ENCODE peak calls at places on chromosomes 2 and 18, in four cellular contexts. E is GM12865, G is ovary, U is OCI-LY7. S is an unnamed sample.
A peak's percentile ranks its signal among the peaks of the same experiment; 100 is the strongest.

GRCh38 chr18:34977787-34978532 is 63.3 kb upstream of the MAPRE2 start:
- DNase-seq in E (peak; percentile 48), G (peak; percentile 26), U (peak; percentile 69), S (peak; percentile 84)

GRCh38 chr18:69588301-69588700 is 187.6 kb downstream of the DOK6 start:
- DNase-seq in E (no peak), G (no peak), U (no peak), S (no peak)

GRCh38 chr18:79245517-79246001 is 150.2 kb upstream of the NFATC1 start:
- DNase-seq in E (no peak), G (no peak), U (no peak), S (peak; percentile 18)

GRCh38 chr2:62215306-62216064 is 19.6 kb downstream of the B3GNT2 start:
- DNase-seq in E (no peak), G (no peak), U (no peak), S (no peak)

GRCh38 chr2:235940330-235940729 is 227.9 kb downstream of the GBX2 start:
- DNase-seq in E (no peak), G (peak; percentile 56), U (no peak), S (no peak)

GRCh38 chr2:58291726-58292430 is 50.8 kb upstream of the FANCL start:
- DNase-seq in E (no peak), G (no peak), U (no peak), S (no peak)

GRCh38 chr18:36493349-36494281 is 196.1 kb downstream of the FHOD3 start:
- DNase-seq in E (no peak), G (no peak), U (no peak), S (no peak)

GRCh38 chr2:182616471-182617393 is 99.3 kb upstream of the DNAJC10 start:
- DNase-seq in E (no peak), G (no peak), U (no peak), S (no peak)

GRCh38 chr18:2538236-2538635 is 33.1 kb downstream of the METTL4 start:
- DNase-seq in E (no peak), G (no peak), U (no peak), S (no peak)

GRCh38 chr2:142131016-142131714 is at the start of gene LRP1B:
- DNase-seq in E (peak; percentile 19), G (no peak), U (no peak), S (no peak)

GRCh38 chr18:59906203-59906602 is 6.4 kb downstream of the PMAIP1 start:
- DNase-seq in E (peak; percentile 63), G (no peak), U (no peak), S (no peak)

GRCh38 chr2:239775623-239776440 is 249.3 kb downstream of the NDUFA10 start:
- DNase-seq in E (no peak), G (no peak), U (no peak), S (no peak)

GRCh38 chr18:64287926-64288325 is 139.0 kb upstream of the LINC00305 start:
- DNase-seq in E (no peak), G (no peak), U (no peak), S (no peak)

GRCh38 chr2:216004408-216005283 is 8.7 kb downstream of the MREG start:
- DNase-seq in E (peak; percentile 70), G (no peak), U (no peak), S (peak; percentile 44)

GRCh38 chr18:24602156-24602555 is 141.7 kb downstream of the HRH4 start:
- DNase-seq in E (no peak), G (no peak), U (no peak), S (no peak)

GRCh38 chr2:234147335-234147861 is 96.9 kb downstream of the SPP2 start:
- DNase-seq in E (no peak), G (no peak), U (peak; percentile 47), S (no peak)

GRCh38 chr18:23523429-23524212 is 20.3 kb downstream of the RMC1 start:
- DNase-seq in E (no peak), G (no peak), U (no peak), S (no peak)

GRCh38 chr2:94993176-94994062 is 32.1 kb upstream of the MAL start:
- DNase-seq in E (no peak), G (no peak), U (no peak), S (no peak)

GRCh38 chr2:83071914-83072313 is 1387.2 kb downstream of the SUCLG1 start:
- DNase-seq in E (no peak), G (no peak), U (no peak), S (no peak)

GRCh38 chr2:62412347-62412742 is 93.7 kb downstream of the TMEM17 start:
- DNase-seq in E (no peak), G (no peak), U (peak; percentile 16), S (no peak)

GRCh38 chr2:174573621-174574081 is 24.0 kb downstream of the WIPF1 start:
- DNase-seq in E (no peak), G (no peak), U (no peak), S (peak; percentile 57)

GRCh38 chr18:37812961-37813360 is 247.4 kb upstream of the CELF4 start:
- DNase-seq in E (no peak), G (no peak), U (no peak), S (no peak)

GRCh38 chr2:19419211-19419880 is 60.9 kb upstream of the OSR1 start:
- DNase-seq in E (no peak), G (no peak), U (no peak), S (no peak)

GRCh38 chr2:237833546-237833945 is 25.9 kb upstream of the RAMP1 start:
- DNase-seq in E (no peak), G (no peak), U (no peak), S (no peak)

GRCh38 chr2:128362889-128363228 is 44.2 kb upstream of the HS6ST1 start:
- DNase-seq in E (no peak), G (no peak), U (no peak), S (no peak)

GRCh38 chr18:32324173-32324572 is 134.3 kb downstream of the MEP1B start:
- DNase-seq in E (no peak), G (peak; percentile 53), U (no peak), S (no peak)

GRCh38 chr18:8869696-8870095 is 164.3 kb downstream of the MTCL1 start:
- DNase-seq in E (no peak), G (no peak), U (no peak), S (no peak)

GRCh38 chr2:29293830-29294438 is 178.7 kb downstream of the CLIP4 start:
- DNase-seq in E (peak; percentile 27), G (no peak), U (peak; percentile 13), S (peak; percentile 42)

GRCh38 chr2:103942199-103942598 is 911.7 kb upstream of the POU3F3 start:
- DNase-seq in E (no peak), G (no peak), U (no peak), S (no peak)

GRCh38 chr2:28663359-28663758 is 88.3 kb upstream of the PPP1CB start:
- DNase-seq in E (no peak), G (no peak), U (no peak), S (no peak)

GRCh38 chr2:38620282-38620977 is 17.7 kb upstream of the HNRNPLL start:
- DNase-seq in E (no peak), G (no peak), U (no peak), S (no peak)

GRCh38 chr2:229910832-229911412 is 10.9 kb downstream of the TRIP12 start:
- DNase-seq in E (peak; percentile 51), G (no peak), U (peak; percentile 64), S (peak; percentile 33)

GRCh38 chr2:217247511-217247910 is 387.6 kb upstream of the TNP1 start:
- DNase-seq in E (no peak), G (peak; percentile 23), U (no peak), S (no peak)

GRCh38 chr2:207616185-207616584 is 9.0 kb downstream of the METTL21A start:
- DNase-seq in E (no peak), G (no peak), U (no peak), S (no peak)

GRCh38 chr2:3042601-3043585 is 334.7 kb downstream of the EIPR1 start:
- DNase-seq in E (no peak), G (no peak), U (no peak), S (no peak)

GRCh38 chr2:166539340-166540162 is 45.5 kb upstream of the SCN7A start:
- DNase-seq in E (peak; percentile 64), G (no peak), U (peak; percentile 52), S (peak; percentile 18)

GRCh38 chr2:76997296-76997695 is 524.9 kb downstream of the LRRTM4 start:
- DNase-seq in E (no peak), G (no peak), U (no peak), S (no peak)

GRCh38 chr18:40531061-40531460 is 1424.0 kb upstream of the PIK3C3 start:
- DNase-seq in E (no peak), G (no peak), U (no peak), S (no peak)

GRCh38 chr18:40534748-40535147 is 1420.3 kb upstream of the PIK3C3 start:
- DNase-seq in E (no peak), G (no peak), U (no peak), S (no peak)

GRCh38 chr18:40524881-40525280 is 1430.2 kb upstream of the PIK3C3 start:
- DNase-seq in E (no peak), G (no peak), U (no peak), S (no peak)

GRCh38 chr18:40529478-40529877 is 1425.6 kb upstream of the PIK3C3 start:
- DNase-seq in E (no peak), G (no peak), U (no peak), S (no peak)
- TF ChIP-seq CTCF in E (no peak), G (no peak), U (no peak), S (no peak)

DNA sequence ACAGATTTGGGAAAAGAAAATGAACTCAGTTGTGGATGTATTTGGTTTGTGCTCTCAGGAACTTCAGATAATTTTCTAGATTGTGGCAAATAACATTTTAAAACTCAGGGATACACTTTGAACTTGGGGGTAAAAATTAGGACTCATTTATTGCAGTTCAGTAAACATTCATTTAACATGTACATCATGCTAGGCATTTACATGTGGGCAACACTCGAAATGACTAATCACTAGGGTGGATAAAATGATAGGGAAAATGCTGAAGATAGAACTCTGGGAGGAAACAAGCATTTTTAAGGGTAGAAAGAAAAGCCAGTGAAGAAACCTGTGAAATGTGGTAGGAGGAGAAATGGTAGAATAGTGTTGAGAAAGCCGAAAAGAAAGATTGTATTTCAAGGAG is 7.8 kb downstream of the FAM117B start:
- DNase-seq in E (no peak), G (no peak), U (no peak), S (no peak)
- TF ChIP-seq CTCF in E (no peak), G (no peak), U (no peak), S (no peak)

DNA sequence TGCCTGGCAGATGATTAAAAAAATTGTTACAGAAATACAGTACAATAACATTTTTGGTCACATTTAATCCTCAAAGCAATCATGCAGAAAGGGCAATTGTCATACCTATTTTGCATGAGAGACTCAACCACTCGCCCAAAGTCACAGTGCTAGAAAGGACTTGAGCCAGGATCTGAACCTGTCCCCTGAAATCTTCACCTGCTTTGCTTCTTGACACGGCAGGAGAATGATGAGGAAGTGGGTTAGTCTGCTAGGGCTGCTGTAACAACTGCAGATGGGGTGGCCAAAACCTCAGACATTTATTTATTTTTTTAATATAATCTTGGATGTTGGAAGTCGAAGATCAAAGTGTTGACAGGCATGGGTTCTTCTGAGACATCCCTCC is 62.6 kb downstream of the NEDD4L start:
- DNase-seq in E (no peak), G (no peak), U (no peak), S (no peak)
- TF ChIP-seq CTCF in E (no peak), G (no peak), U (no peak), S (no peak)

GRCh38 chr2:144519934-144520717 is at the start of gene ZEB2:
- DNase-seq in E (peak; percentile 11), G (peak; percentile 87), U (peak; percentile 81), S (peak; percentile 71)
- TF ChIP-seq CTCF in E (peak; percentile 20), G (peak; percentile 69), U (peak; percentile 77), S (peak; percentile 64)